ENCODE peak calls at places on chromosomes 4 and X, in five cellular contexts. O is astrocyte of the spinal cord, W is endothelial cell, T is tibial artery, J is upper lobe of right lung. S is an unnamed sample.

GRCh38 chrX:38347136-38347535 is 5.3 kb upstream of the OTC start:
- DNase-seq in W (peak; percentile 6), J (no peak), O (peak; percentile 49), T (no peak), S (no peak)

GRCh38 chr4:83618431-83618830 is 82.5 kb downstream of the GPAT3 start:
- DNase-seq in T (no peak), W (no peak), J (no peak), O (peak; percentile 58), S (no peak)

GRCh38 chr4:25343671-25344070 is 31.1 kb downstream of the ZCCHC4 start:
- DNase-seq in O (peak; percentile 25), T (no peak), J (no peak), W (no peak), S (no peak)

GRCh38 chrX:1242901-1243402 is 25.7 kb upstream of the CSF2RA start:
- DNase-seq in O (no peak), J (no peak), W (no peak), T (no peak), S (no peak)

GRCh38 chr4:8263397-8263796 is 6.2 kb upstream of the HTRA3 start:
- DNase-seq in W (no peak), T (no peak), O (no peak), J (no peak), S (no peak)

GRCh38 chr4:80183196-80184052 is 13.9 kb upstream of the PRDM8 start:
- DNase-seq in O (no peak), W (peak; percentile 38), T (peak; percentile 36), J (peak; percentile 68), S (no peak)

GRCh38 chr4:185535818-185536729 is 767 bp upstream of the PDLIM3 start:
- DNase-seq in O (no peak), J (no peak), W (no peak), T (peak; percentile 86), S (peak; percentile 84)

GRCh38 chr4:133389029-133389428 is 239.9 kb downstream of the PCDH10 start:
- DNase-seq in O (no peak), J (no peak), T (no peak), W (no peak), S (no peak)

GRCh38 chr4:141702472-141703182 is 66.2 kb downstream of the IL15 start:
- DNase-seq in O (peak; percentile 23), J (no peak), T (no peak), W (no peak), S (no peak)

GRCh38 chr4:159697322-159698283 is 594.7 kb downstream of the RAPGEF2 start:
- DNase-seq in W (no peak), J (no peak), T (no peak), O (no peak), S (no peak)

GRCh38 chrX:57918750-57919436 is 8.6 kb upstream of the ZXDA start:
- DNase-seq in O (peak; percentile 16), W (no peak), T (no peak), J (no peak), S (no peak)

GRCh38 chr4:127048371-127049085 is 584.2 kb upstream of the INTU start:
- DNase-seq in T (no peak), W (no peak), O (peak; percentile 11), J (no peak), S (no peak)

GRCh38 chr4:158850800-158851644 is 82.2 kb downstream of the FNIP2 start:
- DNase-seq in O (peak; percentile 62), W (no peak), T (no peak), J (no peak), S (no peak)

GRCh38 chr4:7387925-7388324 is 46.8 kb downstream of the PSAPL1 start:
- DNase-seq in T (peak; percentile 2), W (no peak), J (no peak), O (no peak), S (peak; percentile 46)

GRCh38 chrX:117633277-117633676 is 483.3 kb downstream of the KLHL13 start:
- DNase-seq in T (no peak), O (no peak), J (no peak), W (no peak), S (no peak)

GRCh38 chrX:135498236-135498635 is 22.2 kb upstream of the INTS6L start:
- DNase-seq in W (no peak), J (no peak), O (no peak), T (no peak), S (no peak)

GRCh38 chrX:40579880-40580536 is 762 bp upstream of the ATP6AP2 start:
- DNase-seq in O (peak; percentile 5), T (no peak), W (no peak), J (no peak), S (no peak)

GRCh38 chrX:17654116-17654515 is 83.2 kb upstream of the SCML1 start:
- DNase-seq in T (no peak), O (no peak), W (no peak), J (no peak), S (no peak)

GRCh38 chrX:16870861-16871584 is 861 bp upstream of the RBBP7 start:
- DNase-seq in O (no peak), T (peak; percentile 23), W (peak; percentile 9), J (no peak), S (peak; percentile 79)

GRCh38 chr4:55318541-55319129 is 27.4 kb upstream of the SRD5A3 start:
- DNase-seq in W (no peak), O (no peak), T (no peak), J (no peak), S (no peak)

GRCh38 chr4:127533028-127533700 is 99.6 kb upstream of the INTU start:
- DNase-seq in W (no peak), O (no peak), T (peak; percentile 72), J (no peak), S (peak; percentile 67)

GRCh38 chr4:113117346-113117677 is 67.9 kb downstream of the ANK2 start:
- DNase-seq in J (no peak), W (no peak), O (no peak), T (no peak), S (no peak)

GRCh38 chr4:164937576-164938270 is 39.7 kb downstream of the TRIM61 start:
- DNase-seq in O (no peak), J (no peak), T (no peak), W (no peak), S (no peak)

GRCh38 chrX:43817454-43817853 is 64.8 kb downstream of the MAOB start:
- DNase-seq in O (no peak), J (no peak), W (no peak), T (no peak), S (no peak)

GRCh38 chrX:136659174-136659573 is 11.2 kb downstream of the CD40LG start:
- DNase-seq in T (no peak), O (no peak), W (no peak), J (no peak), S (no peak)

GRCh38 chr4:107835409-107835808 is 10.7 kb downstream of the SGMS2 start:
- DNase-seq in W (no peak), O (peak; percentile 13), J (no peak), T (no peak), S (no peak)

GRCh38 chr4:141416219-141416618 is 195.5 kb downstream of the ZNF330 start:
- DNase-seq in W (no peak), T (no peak), O (peak; percentile 53), J (no peak), S (no peak)

GRCh38 chrX:2492536-2493218 is 8.1 kb downstream of the DHRSX start:
- DNase-seq in T (no peak), J (peak; percentile 37), W (no peak), O (no peak), S (no peak)

GRCh38 chrX:1378306-1378758 is 13.6 kb downstream of the SLC25A6 start:
- DNase-seq in W (no peak), J (no peak), T (no peak), O (no peak), S (no peak)

GRCh38 chr4:98773638-98774037 is 115.2 kb upstream of the TSPAN5 start:
- DNase-seq in T (no peak), O (no peak), J (no peak), W (no peak), S (no peak)

GRCh38 chr4:56424697-56425514 is 10.5 kb downstream of the PPAT start:
- DNase-seq in J (no peak), O (peak; percentile 46), W (peak; percentile 21), T (no peak), S (no peak)

GRCh38 chrX:108070891-108071290 is 20.5 kb downstream of the PSMD10 start:
- DNase-seq in W (no peak), J (no peak), T (no peak), O (peak; percentile 66), S (no peak)

GRCh38 chr4:158450741-158451140 is 70.9 kb upstream of the RXFP1 start:
- DNase-seq in O (no peak), J (no peak), W (no peak), T (no peak), S (no peak)

GRCh38 chr4:67721770-67722597 is 21.0 kb upstream of the UBA6 start:
- DNase-seq in O (peak; percentile 44), T (no peak), W (no peak), J (no peak), S (no peak)

GRCh38 chr4:92501456-92501855 is 197.7 kb downstream of the GRID2 start:
- DNase-seq in W (no peak), O (no peak), J (no peak), T (no peak), S (no peak)
- TF ChIP-seq CTCF in W (no peak), O (no peak), J (no peak), T (no peak), S (no peak)

DNA sequence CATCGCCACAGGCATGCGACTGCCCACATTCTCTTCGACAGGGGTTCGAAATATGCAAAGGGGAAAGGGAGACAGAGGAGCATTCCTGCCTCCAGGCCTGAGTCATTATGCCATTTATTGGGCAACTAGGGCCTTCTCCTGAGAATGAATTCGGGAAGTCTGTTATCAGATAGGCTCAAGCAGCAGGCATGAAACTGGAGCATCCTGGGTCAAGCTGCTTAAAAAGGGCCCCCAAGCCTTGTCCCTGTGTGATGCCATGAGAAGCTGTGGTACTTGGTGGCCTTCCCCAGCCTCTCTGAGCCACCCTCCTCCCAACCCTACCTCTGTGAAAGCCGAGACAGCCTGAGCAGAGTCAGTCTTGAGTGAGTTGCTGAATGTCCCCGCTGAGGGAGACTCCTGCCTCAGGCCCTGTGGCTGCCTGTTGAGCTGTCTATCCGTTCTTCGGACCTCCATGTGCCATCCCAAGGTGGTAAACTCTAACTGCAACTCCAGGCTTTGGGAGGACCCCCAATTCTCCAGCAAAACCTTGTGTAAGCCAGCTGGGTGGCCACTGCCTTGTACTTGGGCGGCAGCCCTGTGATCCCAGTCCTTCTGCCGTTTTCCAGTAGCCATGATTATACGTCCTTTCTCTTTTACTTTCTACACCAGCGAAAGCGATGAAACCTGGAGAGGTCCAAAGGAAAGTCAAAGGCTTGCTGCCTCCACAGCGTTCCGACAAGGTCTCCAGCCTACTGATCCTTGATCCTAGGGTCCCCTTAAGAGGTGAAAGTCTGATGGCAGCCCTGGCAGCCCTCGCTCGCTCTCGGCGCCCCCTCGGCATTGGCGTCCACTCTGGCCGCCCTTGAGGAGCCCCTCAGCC is 37.7 kb downstream of the NBDY start:
- DNase-seq in J (peak; percentile 21), W (no peak), O (no peak), T (no peak), S (peak; percentile 72)
- TF ChIP-seq CTCF in J (no peak), W (no peak), O (no peak), T (no peak), S (no peak)

DNA sequence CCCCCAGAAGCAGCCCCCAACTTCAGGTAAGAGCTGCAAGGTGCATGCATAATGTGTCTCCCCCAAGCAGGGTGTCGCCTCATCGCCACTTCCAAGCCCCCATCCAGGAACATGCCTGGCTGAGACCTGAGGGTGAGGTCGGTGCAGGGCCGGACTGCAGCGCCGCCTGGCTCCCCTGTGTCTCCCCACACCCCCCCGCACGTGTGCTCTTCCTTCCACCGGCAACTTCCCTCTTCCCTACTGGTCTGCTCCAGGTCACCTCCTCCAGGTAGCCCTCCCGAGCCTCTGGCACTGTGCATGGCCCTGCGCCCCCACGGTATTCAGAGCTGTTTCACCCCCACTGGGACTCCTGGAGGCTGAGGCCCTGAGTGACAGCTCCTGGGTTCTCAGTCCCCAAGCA is 2.2 kb upstream of the BGN start:
- DNase-seq in O (no peak), J (no peak), W (no peak), T (no peak), S (no peak)
- TF ChIP-seq CTCF in O (no peak), J (no peak), W (no peak), T (no peak), S (no peak)

GRCh38 chrX:115679460-115679859 is 118.5 kb downstream of the PLS3 start:
- DNase-seq in T (no peak), O (peak; percentile 41), W (no peak), J (no peak), S (no peak)
- TF ChIP-seq CTCF in T (peak; percentile 54), O (peak; percentile 52), W (no peak), J (peak; percentile 32), S (no peak)

S was measured in coronary artery.